ENCODE peak calls at places on chromosomes 6 and 20, in eight cellular contexts. One of them, this sample, is unnamed.

GRCh38 chr6:30483677-30484279 is 5.5 kb upstream of the HLA-E start:
- DNase-seq in AG10803: peak
- DNase-seq in mucosa of descending colon: no peak
- DNase-seq in choroid plexus epithelial cell: peak
- DNase-seq in fibroblast of villous mesenchyme: peak
- DNase-seq in H1: no peak
- DNase-seq in right lobe of liver: no peak
- DNase-seq in IMR-90: peak
- DNase-seq in this sample: peak

GRCh38 chr6:45590225-45590624 is 212.5 kb upstream of the SUPT3H start:
- DNase-seq in mucosa of descending colon: no peak
- DNase-seq in IMR-90: peak
- DNase-seq in AG10803: peak
- DNase-seq in right lobe of liver: no peak
- DNase-seq in choroid plexus epithelial cell: peak
- DNase-seq in H1: peak
- DNase-seq in fibroblast of villous mesenchyme: peak
- DNase-seq in this sample: peak

GRCh38 chr6:45949256-45949655 is 66.4 kb downstream of the CLIC5 start:
- DNase-seq in IMR-90: no peak
- DNase-seq in right lobe of liver: no peak
- DNase-seq in H1: no peak
- DNase-seq in mucosa of descending colon: no peak
- DNase-seq in AG10803: no peak
- DNase-seq in choroid plexus epithelial cell: peak
- DNase-seq in fibroblast of villous mesenchyme: no peak
- DNase-seq in this sample: no peak

GRCh38 chr20:59194023-59194935 is 30.7 kb downstream of the ZNF831 start:
- DNase-seq in mucosa of descending colon: no peak
- DNase-seq in fibroblast of villous mesenchyme: no peak
- DNase-seq in choroid plexus epithelial cell: no peak
- DNase-seq in right lobe of liver: no peak
- DNase-seq in H1: no peak
- DNase-seq in IMR-90: no peak
- DNase-seq in AG10803: no peak
- DNase-seq in this sample: no peak

GRCh38 chr6:30725713-30726505 is 5.8 kb downstream of the TUBB start:
- DNase-seq in AG10803: peak
- DNase-seq in IMR-90: peak
- DNase-seq in right lobe of liver: no peak
- DNase-seq in mucosa of descending colon: no peak
- DNase-seq in fibroblast of villous mesenchyme: peak
- DNase-seq in H1: peak
- DNase-seq in choroid plexus epithelial cell: peak
- DNase-seq in this sample: peak

GRCh38 chr6:52087498-52087999 is at the start of gene PKHD1:
- DNase-seq in right lobe of liver: peak
- DNase-seq in IMR-90: peak
- DNase-seq in choroid plexus epithelial cell: peak
- DNase-seq in fibroblast of villous mesenchyme: peak
- DNase-seq in H1: no peak
- DNase-seq in AG10803: peak
- DNase-seq in mucosa of descending colon: no peak
- DNase-seq in this sample: no peak

GRCh38 chr20:4234128-4234527 is 218.8 kb upstream of the RNF24 start:
- DNase-seq in mucosa of descending colon: no peak
- DNase-seq in choroid plexus epithelial cell: peak
- DNase-seq in fibroblast of villous mesenchyme: peak
- DNase-seq in AG10803: peak
- DNase-seq in H1: no peak
- DNase-seq in IMR-90: peak
- DNase-seq in right lobe of liver: no peak
- DNase-seq in this sample: peak

GRCh38 chr6:4021862-4022715 is 56.8 kb downstream of the FAM217A start:
- DNase-seq in mucosa of descending colon: no peak
- DNase-seq in right lobe of liver: no peak
- DNase-seq in AG10803: peak
- DNase-seq in choroid plexus epithelial cell: peak
- DNase-seq in fibroblast of villous mesenchyme: no peak
- DNase-seq in H1: no peak
- DNase-seq in IMR-90: no peak
- DNase-seq in this sample: peak

GRCh38 chr6:3037578-3038365 is 30.5 kb upstream of the RIPK1 start:
- DNase-seq in H1: no peak
- DNase-seq in AG10803: no peak
- DNase-seq in mucosa of descending colon: no peak
- DNase-seq in choroid plexus epithelial cell: no peak
- DNase-seq in IMR-90: no peak
- DNase-seq in fibroblast of villous mesenchyme: no peak
- DNase-seq in right lobe of liver: no peak
- DNase-seq in this sample: no peak

GRCh38 chr20:56778765-56779195 is 149.7 kb downstream of the TFAP2C start:
- DNase-seq in IMR-90: peak
- DNase-seq in mucosa of descending colon: no peak
- DNase-seq in H1: peak
- DNase-seq in right lobe of liver: peak
- DNase-seq in AG10803: no peak
- DNase-seq in choroid plexus epithelial cell: peak
- DNase-seq in fibroblast of villous mesenchyme: peak
- DNase-seq in this sample: peak

GRCh38 chr20:61940976-61941720 is 124.5 kb downstream of the TAF4 start:
- DNase-seq in fibroblast of villous mesenchyme: no peak
- DNase-seq in mucosa of descending colon: peak
- DNase-seq in AG10803: no peak
- DNase-seq in choroid plexus epithelial cell: no peak
- DNase-seq in H1: peak
- DNase-seq in right lobe of liver: peak
- DNase-seq in IMR-90: no peak
- DNase-seq in this sample: no peak

GRCh38 chr6:148431413-148431812 is 88.8 kb downstream of the SASH1 start:
- DNase-seq in mucosa of descending colon: no peak
- DNase-seq in choroid plexus epithelial cell: no peak
- DNase-seq in AG10803: no peak
- DNase-seq in H1: no peak
- DNase-seq in IMR-90: no peak
- DNase-seq in fibroblast of villous mesenchyme: no peak
- DNase-seq in right lobe of liver: peak
- DNase-seq in this sample: no peak

GRCh38 chr6:24876496-24877465 is 59.0 kb downstream of the RIPOR2 start:
- DNase-seq in fibroblast of villous mesenchyme: no peak
- DNase-seq in right lobe of liver: no peak
- DNase-seq in mucosa of descending colon: no peak
- DNase-seq in H1: no peak
- DNase-seq in AG10803: no peak
- DNase-seq in IMR-90: no peak
- DNase-seq in choroid plexus epithelial cell: no peak
- DNase-seq in this sample: no peak

GRCh38 chr6:31834704-31835375 is 7.3 kb downstream of the HSPA1B start:
- DNase-seq in fibroblast of villous mesenchyme: no peak
- DNase-seq in IMR-90: no peak
- DNase-seq in mucosa of descending colon: peak
- DNase-seq in AG10803: no peak
- DNase-seq in right lobe of liver: peak
- DNase-seq in H1: peak
- DNase-seq in choroid plexus epithelial cell: no peak
- DNase-seq in this sample: no peak

GRCh38 chr6:33118525-33119123 is 42.8 kb downstream of the HLA-DPB1 start:
- DNase-seq in H1: peak
- DNase-seq in IMR-90: peak
- DNase-seq in choroid plexus epithelial cell: peak
- DNase-seq in mucosa of descending colon: no peak
- DNase-seq in fibroblast of villous mesenchyme: peak
- DNase-seq in AG10803: peak
- DNase-seq in right lobe of liver: no peak
- DNase-seq in this sample: peak

GRCh38 chr6:24883618-24884017 is 52.1 kb downstream of the RIPOR2 start:
- DNase-seq in IMR-90: peak
- DNase-seq in mucosa of descending colon: no peak
- DNase-seq in H1: no peak
- DNase-seq in choroid plexus epithelial cell: peak
- DNase-seq in right lobe of liver: no peak
- DNase-seq in fibroblast of villous mesenchyme: peak
- DNase-seq in AG10803: peak
- DNase-seq in this sample: peak

GRCh38 chr6:75203721-75204120 is 2.1 kb downstream of the COL12A1 start:
- DNase-seq in AG10803: peak
- DNase-seq in H1: no peak
- DNase-seq in fibroblast of villous mesenchyme: peak
- DNase-seq in right lobe of liver: no peak
- DNase-seq in choroid plexus epithelial cell: peak
- DNase-seq in IMR-90: peak
- DNase-seq in mucosa of descending colon: no peak
- DNase-seq in this sample: peak

GRCh38 chr20:25738198-25738597 is 41.5 kb upstream of the ZNF337 start:
- DNase-seq in AG10803: peak
- DNase-seq in choroid plexus epithelial cell: peak
- DNase-seq in H1: no peak
- DNase-seq in mucosa of descending colon: no peak
- DNase-seq in fibroblast of villous mesenchyme: peak
- DNase-seq in IMR-90: peak
- DNase-seq in right lobe of liver: no peak
- DNase-seq in this sample: peak

GRCh38 chr6:75210885-75211739 is 5.3 kb upstream of the COL12A1 start:
- DNase-seq in H1: no peak
- DNase-seq in choroid plexus epithelial cell: peak
- DNase-seq in AG10803: peak
- DNase-seq in fibroblast of villous mesenchyme: peak
- DNase-seq in IMR-90: peak
- DNase-seq in mucosa of descending colon: no peak
- DNase-seq in right lobe of liver: no peak
- DNase-seq in this sample: peak

GRCh38 chr20:10674684-10675455 is 1.1 kb upstream of the JAG1 start:
- DNase-seq in fibroblast of villous mesenchyme: peak
- DNase-seq in right lobe of liver: peak
- DNase-seq in AG10803: peak
- DNase-seq in choroid plexus epithelial cell: peak
- DNase-seq in mucosa of descending colon: peak
- DNase-seq in IMR-90: peak
- DNase-seq in H1: peak
- DNase-seq in this sample: peak

GRCh38 chr20:10673831-10674683 is at the start of gene JAG1:
- DNase-seq in right lobe of liver: peak
- DNase-seq in IMR-90: peak
- DNase-seq in H1: peak
- DNase-seq in choroid plexus epithelial cell: peak
- DNase-seq in fibroblast of villous mesenchyme: peak
- DNase-seq in AG10803: peak
- DNase-seq in mucosa of descending colon: peak
- DNase-seq in this sample: peak

GRCh38 chr20:10676518-10676917 is 2.7 kb upstream of the JAG1 start:
- DNase-seq in AG10803: no peak
- DNase-seq in choroid plexus epithelial cell: no peak
- DNase-seq in fibroblast of villous mesenchyme: no peak
- DNase-seq in mucosa of descending colon: no peak
- DNase-seq in IMR-90: no peak
- DNase-seq in H1: no peak
- DNase-seq in right lobe of liver: no peak
- DNase-seq in this sample: no peak

GRCh38 chr20:10673176-10673830 is 496 bp downstream of the JAG1 start:
- DNase-seq in right lobe of liver: peak
- DNase-seq in H1: peak
- DNase-seq in choroid plexus epithelial cell: peak
- DNase-seq in fibroblast of villous mesenchyme: no peak
- DNase-seq in AG10803: peak
- DNase-seq in IMR-90: no peak
- DNase-seq in mucosa of descending colon: peak
- DNase-seq in this sample: no peak

GRCh38 chr20:10675456-10675848 is 1.7 kb upstream of the JAG1 start:
- DNase-seq in right lobe of liver: no peak
- DNase-seq in choroid plexus epithelial cell: no peak
- DNase-seq in mucosa of descending colon: no peak
- DNase-seq in IMR-90: no peak
- DNase-seq in AG10803: no peak
- DNase-seq in H1: no peak
- DNase-seq in fibroblast of villous mesenchyme: no peak
- DNase-seq in this sample: no peak
- H3K4me3 ChIP-seq in right lobe of liver: no peak
- H3K4me3 ChIP-seq in choroid plexus epithelial cell: no peak
- H3K4me3 ChIP-seq in mucosa of descending colon: no peak
- H3K4me3 ChIP-seq in IMR-90: no peak
- H3K4me3 ChIP-seq in AG10803: no peak
- H3K4me3 ChIP-seq in H1: peak
- H3K4me3 ChIP-seq in fibroblast of villous mesenchyme: no peak
- H3K4me3 ChIP-seq in this sample: peak

GRCh38 chr6:39880521-39881048 is 53.7 kb downstream of the MOCS1 start:
- DNase-seq in mucosa of descending colon: no peak
- DNase-seq in AG10803: no peak
- DNase-seq in right lobe of liver: no peak
- DNase-seq in IMR-90: no peak
- DNase-seq in fibroblast of villous mesenchyme: no peak
- DNase-seq in H1: no peak
- DNase-seq in choroid plexus epithelial cell: no peak
- DNase-seq in this sample: no peak
- TF ChIP-seq CTCF in mucosa of descending colon: no peak
- TF ChIP-seq CTCF in AG10803: no peak
- TF ChIP-seq CTCF in right lobe of liver: no peak
- TF ChIP-seq CTCF in IMR-90: no peak
- TF ChIP-seq CTCF in fibroblast of villous mesenchyme: no peak
- TF ChIP-seq CTCF in H1: no peak
- TF ChIP-seq CTCF in choroid plexus epithelial cell: no peak
- TF ChIP-seq CTCF in this sample: no peak

GRCh38 chr6:151675746-151676459 is 131.6 kb upstream of the ESR1 start:
- DNase-seq in right lobe of liver: peak
- DNase-seq in IMR-90: peak
- DNase-seq in fibroblast of villous mesenchyme: no peak
- DNase-seq in choroid plexus epithelial cell: peak
- DNase-seq in mucosa of descending colon: no peak
- DNase-seq in AG10803: no peak
- DNase-seq in H1: peak
- DNase-seq in this sample: peak
- H3K4me3 ChIP-seq in right lobe of liver: no peak
- H3K4me3 ChIP-seq in IMR-90: no peak
- H3K4me3 ChIP-seq in fibroblast of villous mesenchyme: no peak
- H3K4me3 ChIP-seq in choroid plexus epithelial cell: no peak
- H3K4me3 ChIP-seq in mucosa of descending colon: no peak
- H3K4me3 ChIP-seq in AG10803: no peak
- H3K4me3 ChIP-seq in H1: no peak
- H3K4me3 ChIP-seq in this sample: no peak

DNA sequence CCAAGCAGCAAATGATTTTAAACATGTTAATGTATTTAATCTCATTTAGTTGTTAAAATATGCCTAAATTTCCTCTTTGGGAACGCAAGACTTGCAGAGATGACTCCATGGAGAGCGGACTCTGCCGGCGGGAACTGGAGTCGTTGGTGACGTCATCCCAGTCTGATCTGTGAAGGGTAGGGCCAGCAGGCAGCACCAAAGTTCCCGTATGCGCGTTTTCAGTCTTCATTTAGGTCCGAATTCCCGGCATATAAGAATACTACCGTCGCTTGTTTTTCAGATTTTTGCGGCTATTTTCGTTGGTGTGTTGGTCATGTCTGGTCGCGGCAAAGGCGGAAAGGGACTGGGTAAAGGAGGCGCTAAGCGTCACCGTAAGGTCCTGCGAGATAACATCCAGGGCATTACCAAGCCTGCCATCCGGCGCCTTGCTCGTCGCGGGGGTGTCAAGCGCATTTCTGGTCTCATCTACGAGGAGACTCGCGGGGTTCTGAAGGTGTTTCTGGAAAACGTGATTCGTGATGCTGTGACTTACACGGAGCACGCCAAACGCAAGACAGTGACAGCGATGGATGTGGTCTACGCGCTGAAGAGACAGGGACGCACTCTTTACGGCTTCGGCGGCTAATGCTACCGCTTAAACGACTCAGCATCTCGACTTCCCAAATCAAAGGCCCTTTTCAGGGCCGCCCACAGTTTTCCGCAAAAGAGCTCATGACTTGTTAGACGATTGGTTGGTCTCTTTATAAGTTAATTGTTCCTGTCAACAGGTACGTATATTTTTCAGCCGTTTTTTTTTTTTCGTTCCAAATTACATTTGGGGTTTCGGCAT is 117.3 kb downstream of the HFE start:
- DNase-seq in fibroblast of villous mesenchyme: peak
- DNase-seq in H1: peak
- DNase-seq in IMR-90: peak
- DNase-seq in AG10803: peak
- DNase-seq in right lobe of liver: peak
- DNase-seq in mucosa of descending colon: peak
- DNase-seq in choroid plexus epithelial cell: peak
- DNase-seq in this sample: peak
- TF ChIP-seq CTCF in fibroblast of villous mesenchyme: peak
- TF ChIP-seq CTCF in H1: peak
- TF ChIP-seq CTCF in IMR-90: peak
- TF ChIP-seq CTCF in AG10803: peak
- TF ChIP-seq CTCF in right lobe of liver: peak
- TF ChIP-seq CTCF in mucosa of descending colon: peak
- TF ChIP-seq CTCF in choroid plexus epithelial cell: peak
- TF ChIP-seq CTCF in this sample: peak

This sample was measured in cardiac fibroblast.